ENCODE peak calls at places on chromosomes 5 and 9, in seven cellular contexts. K is HCEC 1CT; A is prostate gland; Y is stimulated activated CD4-positive, alpha-beta T cell treated with anti-CD3 and anti-CD28 coated beads, Interleukin-12 subunit alpha, Interleukin-12 subunit beta, amount 100 ng/mL, for 4 hours; O is sciatic nerve; N is NCI-H1092; U is iPS-NIHi11. Q is an unnamed sample.

GRCh38 chr5:142754031-142754430 is 16.1 kb upstream of the ARHGAP26 start:
- DNase-seq in K (no peak), A (no peak), Y (no peak), O (no peak), N (no peak), U (no peak), Q (no peak)

GRCh38 chr9:84315278-84315877 is 25.2 kb downstream of the SLC28A3 start:
- DNase-seq in K (peak), A (peak), Y (peak), O (peak), N (peak), U (peak), Q (peak)

GRCh38 chr9:132183134-132183533 is 21.3 kb downstream of the NTNG2 start:
- DNase-seq in K (no peak), A (no peak), Y (no peak), O (no peak), N (peak), U (no peak), Q (no peak)

GRCh38 chr9:278651-279050 is 64.0 kb downstream of the DOCK8 start:
- DNase-seq in K (no peak), A (no peak), Y (peak), O (no peak), N (no peak), U (no peak), Q (no peak)

GRCh38 chr9:69157751-69158466 is 16.2 kb upstream of the TJP2 start:
- DNase-seq in K (peak), A (no peak), Y (no peak), O (no peak), N (no peak), U (no peak), Q (peak)

GRCh38 chr9:133276001-133276884 is 1.2 kb upstream of the ABO start:
- DNase-seq in K (no peak), A (no peak), Y (no peak), O (no peak), N (no peak), U (no peak), Q (no peak)

GRCh38 chr9:81264516-81264915 is 424.8 kb downstream of the TLE1 start:
- DNase-seq in K (peak), A (no peak), Y (no peak), O (no peak), N (no peak), U (no peak), Q (no peak)

GRCh38 chr5:78699565-78700143 is 51.1 kb upstream of the LHFPL2 start:
- DNase-seq in K (peak), A (no peak), Y (no peak), O (no peak), N (no peak), U (no peak), Q (peak)

GRCh38 chr5:31328031-31328430 is 134.5 kb downstream of the CDH6 start:
- DNase-seq in K (no peak), A (no peak), Y (no peak), O (no peak), N (no peak), U (no peak), Q (no peak)

Q was measured in ELR.